ENCODE peak calls at places on chromosomes 2 and 18, in six cellular contexts. One of them, this sample, is unnamed.

GRCh38 chr2:70047406-70048033 is 39.8 kb upstream of the PCBP1 start:
- DNase-seq in K562: no peak
- DNase-seq in HepG2: no peak
- DNase-seq in HCT116: no peak
- DNase-seq in SK-N-SH: no peak
- DNase-seq in GM12878: no peak
- DNase-seq in this sample: no peak

GRCh38 chr2:227890495-227891079 is 19.2 kb downstream of the DAW1 start:
- DNase-seq in HCT116: peak; percentile 40
- DNase-seq in GM12878: peak; percentile 4
- DNase-seq in K562: peak; percentile 45
- DNase-seq in SK-N-SH: peak; percentile 32
- DNase-seq in HepG2: peak; percentile 53
- DNase-seq in this sample: peak; percentile 23

GRCh38 chr2:95353055-95353575 is 49.4 kb upstream of the FAHD2A start:
- DNase-seq in HepG2: no peak
- DNase-seq in SK-N-SH: no peak
- DNase-seq in GM12878: no peak
- DNase-seq in HCT116: no peak
- DNase-seq in K562: no peak
- DNase-seq in this sample: no peak

GRCh38 chr18:76795981-76796380 is 26.4 kb upstream of the ZNF236 start:
- DNase-seq in HepG2: no peak
- DNase-seq in HCT116: no peak
- DNase-seq in K562: no peak
- DNase-seq in GM12878: no peak
- DNase-seq in SK-N-SH: no peak
- DNase-seq in this sample: peak; percentile 25

GRCh38 chr2:240839152-240840143 is 19.4 kb upstream of the KIF1A start:
- DNase-seq in HepG2: no peak
- DNase-seq in SK-N-SH: no peak
- DNase-seq in K562: no peak
- DNase-seq in GM12878: no peak
- DNase-seq in HCT116: no peak
- DNase-seq in this sample: no peak

GRCh38 chr2:128714861-128715312 is 396.2 kb upstream of the HS6ST1 start:
- DNase-seq in HepG2: no peak
- DNase-seq in GM12878: no peak
- DNase-seq in K562: no peak
- DNase-seq in HCT116: no peak
- DNase-seq in SK-N-SH: no peak
- DNase-seq in this sample: no peak

GRCh38 chr2:64036343-64036742 is 17.1 kb upstream of the VPS54 start:
- DNase-seq in HepG2: no peak
- DNase-seq in GM12878: no peak
- DNase-seq in K562: no peak
- DNase-seq in SK-N-SH: no peak
- DNase-seq in HCT116: no peak
- DNase-seq in this sample: no peak

GRCh38 chr2:235144291-235144690 is 192.5 kb downstream of the SH3BP4 start:
- DNase-seq in SK-N-SH: no peak
- DNase-seq in HepG2: no peak
- DNase-seq in GM12878: no peak
- DNase-seq in HCT116: no peak
- DNase-seq in K562: no peak
- DNase-seq in this sample: no peak

GRCh38 chr2:95270541-95271081 is 3.6 kb upstream of the PROM2 start:
- DNase-seq in K562: no peak
- DNase-seq in HepG2: no peak
- DNase-seq in SK-N-SH: no peak
- DNase-seq in HCT116: no peak
- DNase-seq in GM12878: no peak
- DNase-seq in this sample: no peak

GRCh38 chr2:200405599-200406298 is 99.3 kb downstream of the SPATS2L start:
- DNase-seq in K562: peak; percentile 78
- DNase-seq in HCT116: peak; percentile 93
- DNase-seq in SK-N-SH: no peak
- DNase-seq in GM12878: no peak
- DNase-seq in HepG2: peak; percentile 99
- DNase-seq in this sample: no peak

DNA sequence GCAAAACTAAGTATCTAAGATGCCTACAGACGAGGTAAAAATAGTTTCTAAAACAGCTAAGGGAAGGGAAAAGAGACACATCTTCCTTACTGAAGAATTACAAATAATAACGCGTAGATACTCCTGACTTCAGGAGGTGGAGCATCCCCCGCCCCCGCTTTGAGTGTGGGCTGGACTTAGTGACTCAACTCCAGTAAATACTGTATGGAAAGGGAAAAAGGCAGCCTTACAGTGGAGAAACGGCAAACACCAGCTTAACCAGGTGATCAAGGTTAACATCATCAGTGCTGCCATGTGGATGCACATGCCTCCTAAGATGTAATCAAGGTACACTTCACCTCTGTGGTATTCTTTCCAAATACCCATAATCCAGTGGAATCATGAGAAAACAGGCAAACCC is 47.9 kb downstream of the HADHB start:
- DNase-seq in HepG2: peak; percentile 45
- DNase-seq in GM12878: no peak
- DNase-seq in K562: peak; percentile 55
- DNase-seq in SK-N-SH: no peak
- DNase-seq in HCT116: no peak
- DNase-seq in this sample: no peak
- TF ChIP-seq YY1 in HepG2: no peak
- TF ChIP-seq YY1 in GM12878: no peak
- TF ChIP-seq YY1 in K562: no peak
- TF ChIP-seq YY1 in SK-N-SH: no peak
- TF ChIP-seq YY1 in HCT116: no peak
- TF ChIP-seq YY1 in this sample: no peak

GRCh38 chr18:70287731-70288130 is 1.1 kb upstream of the SOCS6 start:
- DNase-seq in GM12878: no peak
- DNase-seq in HCT116: no peak
- DNase-seq in K562: no peak
- DNase-seq in SK-N-SH: no peak
- DNase-seq in HepG2: no peak
- DNase-seq in this sample: no peak

GRCh38 chr18:70290482-70291294 is 1.8 kb downstream of the SOCS6 start:
- DNase-seq in GM12878: no peak
- DNase-seq in SK-N-SH: no peak
- DNase-seq in K562: peak; percentile 38
- DNase-seq in HepG2: no peak
- DNase-seq in HCT116: no peak
- DNase-seq in this sample: no peak

GRCh38 chr18:70289351-70290330 is 796 bp downstream of the SOCS6 start:
- DNase-seq in HCT116: no peak
- DNase-seq in GM12878: no peak
- DNase-seq in HepG2: no peak
- DNase-seq in K562: peak; percentile 40
- DNase-seq in SK-N-SH: peak; percentile 85
- DNase-seq in this sample: no peak

GRCh38 chr18:70288851-70289328 is at the start of gene SOCS6:
- DNase-seq in SK-N-SH: peak; percentile 89
- DNase-seq in GM12878: no peak
- DNase-seq in HepG2: no peak
- DNase-seq in K562: peak; percentile 54
- DNase-seq in HCT116: no peak
- DNase-seq in this sample: peak; percentile 11

DNA sequence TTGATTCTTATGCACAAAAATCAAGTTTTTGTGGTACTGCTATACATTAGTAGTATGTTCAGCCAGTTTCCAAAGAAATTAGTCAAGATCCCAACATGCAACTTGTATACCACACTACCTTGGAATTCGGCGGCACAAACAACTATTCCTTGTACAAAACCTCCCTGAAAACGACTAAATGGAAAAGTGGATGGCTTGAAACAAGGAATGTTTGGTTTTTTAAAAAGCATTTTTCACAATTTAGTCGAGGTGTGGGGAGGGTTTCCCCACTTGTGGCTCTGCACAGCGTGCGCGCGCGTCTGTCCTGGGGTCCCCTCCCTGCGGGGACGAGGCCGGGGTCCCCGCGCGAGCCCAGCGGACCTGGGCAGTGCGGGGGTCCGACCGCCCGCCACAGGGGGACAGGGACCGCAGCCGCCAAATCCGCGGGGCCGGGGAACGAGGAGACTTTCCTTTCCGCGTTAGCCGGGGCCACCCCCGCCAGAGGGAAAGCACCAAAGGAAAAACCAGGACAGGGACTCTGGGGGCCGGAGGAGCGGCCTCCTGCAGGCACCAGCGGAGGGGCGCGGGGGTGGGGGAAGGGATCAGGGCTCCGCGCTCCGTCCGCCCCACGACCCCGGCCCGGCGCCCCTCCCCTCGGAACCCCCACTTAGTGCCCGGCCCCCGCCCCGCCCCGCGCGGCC is 534 bp upstream of the SOCS6 start:
- DNase-seq in HCT116: no peak
- DNase-seq in GM12878: no peak
- DNase-seq in K562: peak; percentile 22
- DNase-seq in HepG2: peak; percentile 35
- DNase-seq in SK-N-SH: no peak
- DNase-seq in this sample: no peak
- TF ChIP-seq YY1 in HCT116: no peak
- TF ChIP-seq YY1 in GM12878: no peak
- TF ChIP-seq YY1 in K562: peak; percentile 3
- TF ChIP-seq YY1 in HepG2: no peak
- TF ChIP-seq YY1 in SK-N-SH: no peak
- TF ChIP-seq YY1 in this sample: no peak

GRCh38 chr2:9565436-9566153 is 10.0 kb upstream of the ADAM17 start:
- DNase-seq in GM12878: no peak
- DNase-seq in HCT116: peak; percentile 80
- DNase-seq in K562: peak; percentile 26
- DNase-seq in HepG2: no peak
- DNase-seq in SK-N-SH: no peak
- DNase-seq in this sample: no peak
- TF ChIP-seq YY1 in GM12878: no peak
- TF ChIP-seq YY1 in HCT116: peak; percentile 42
- TF ChIP-seq YY1 in K562: no peak
- TF ChIP-seq YY1 in HepG2: no peak
- TF ChIP-seq YY1 in SK-N-SH: no peak
- TF ChIP-seq YY1 in this sample: no peak

GRCh38 chr2:192500550-192501200 is 305.9 kb upstream of the TMEFF2 start:
- DNase-seq in HCT116: peak; percentile 66
- DNase-seq in K562: no peak
- DNase-seq in HepG2: no peak
- DNase-seq in SK-N-SH: no peak
- DNase-seq in GM12878: peak; percentile 3
- DNase-seq in this sample: no peak
- TF ChIP-seq YY1 in HCT116: no peak
- TF ChIP-seq YY1 in K562: no peak
- TF ChIP-seq YY1 in HepG2: no peak
- TF ChIP-seq YY1 in SK-N-SH: no peak
- TF ChIP-seq YY1 in GM12878: no peak
- TF ChIP-seq YY1 in this sample: no peak

DNA sequence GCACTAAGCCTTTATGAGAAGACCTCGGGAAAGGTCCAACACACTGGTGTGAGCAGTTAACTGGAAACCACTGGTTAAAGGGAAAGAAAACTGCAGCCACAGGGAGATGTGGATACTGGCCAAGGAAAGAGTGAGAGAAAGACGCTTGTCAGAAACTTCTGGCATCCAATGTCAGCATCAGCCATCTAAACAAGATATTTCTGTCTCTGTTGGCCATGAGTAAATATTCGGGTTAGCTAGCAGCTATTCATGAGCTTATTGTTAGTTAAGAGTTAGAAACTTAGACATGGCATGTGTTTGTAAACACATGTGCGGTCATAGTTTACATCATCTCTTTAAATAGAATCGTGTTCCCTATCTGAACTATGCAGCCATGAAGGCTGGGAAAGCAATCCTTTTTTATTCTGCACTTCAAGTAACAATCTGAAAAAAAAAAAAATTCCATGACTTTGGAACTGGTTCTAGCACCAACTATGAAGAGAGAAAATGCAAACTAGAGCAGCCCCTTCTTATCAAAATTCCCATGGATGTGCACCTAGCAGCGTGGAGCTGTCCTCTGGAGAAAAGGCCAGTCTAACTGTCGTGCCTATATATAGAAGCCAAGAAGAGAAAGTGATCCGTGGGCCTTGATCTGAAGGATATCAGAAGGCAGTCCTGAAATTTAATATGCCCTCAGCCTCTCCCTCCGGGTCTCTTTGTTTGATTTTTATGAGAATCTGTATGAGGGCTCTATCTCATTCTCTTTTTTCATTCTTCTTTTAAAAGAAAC is 84.0 kb upstream of the RFX8 start:
- DNase-seq in HCT116: no peak
- DNase-seq in SK-N-SH: no peak
- DNase-seq in K562: no peak
- DNase-seq in HepG2: peak; percentile 77
- DNase-seq in GM12878: no peak
- DNase-seq in this sample: no peak
- TF ChIP-seq YY1 in HCT116: no peak
- TF ChIP-seq YY1 in SK-N-SH: no peak
- TF ChIP-seq YY1 in K562: no peak
- TF ChIP-seq YY1 in HepG2: no peak
- TF ChIP-seq YY1 in GM12878: no peak
- TF ChIP-seq YY1 in this sample: no peak

GRCh38 chr2:180728928-180729559 is 251.4 kb upstream of the UBE2E3 start:
- DNase-seq in HCT116: no peak
- DNase-seq in GM12878: no peak
- DNase-seq in HepG2: no peak
- DNase-seq in SK-N-SH: no peak
- DNase-seq in K562: no peak
- DNase-seq in this sample: no peak
- TF ChIP-seq YY1 in HCT116: no peak
- TF ChIP-seq YY1 in GM12878: no peak
- TF ChIP-seq YY1 in HepG2: no peak
- TF ChIP-seq YY1 in SK-N-SH: no peak
- TF ChIP-seq YY1 in K562: no peak
- TF ChIP-seq YY1 in this sample: no peak

GRCh38 chr2:66470199-66470598 is 35.3 kb downstream of the MEIS1 start:
- DNase-seq in SK-N-SH: no peak
- DNase-seq in HCT116: no peak
- DNase-seq in HepG2: no peak
- DNase-seq in GM12878: no peak
- DNase-seq in K562: no peak
- DNase-seq in this sample: no peak

GRCh38 chr2:66464930-66465637 is 30.2 kb downstream of the MEIS1 start:
- DNase-seq in GM12878: no peak
- DNase-seq in K562: peak; percentile 36
- DNase-seq in HCT116: no peak
- DNase-seq in SK-N-SH: no peak
- DNase-seq in HepG2: no peak
- DNase-seq in this sample: no peak

GRCh38 chr2:66472225-66472843 is 37.4 kb downstream of the MEIS1 start:
- DNase-seq in HepG2: no peak
- DNase-seq in SK-N-SH: no peak
- DNase-seq in HCT116: no peak
- DNase-seq in GM12878: no peak
- DNase-seq in K562: no peak
- DNase-seq in this sample: no peak

GRCh38 chr2:66466435-66466834 is 31.5 kb downstream of the MEIS1 start:
- DNase-seq in GM12878: no peak
- DNase-seq in HCT116: no peak
- DNase-seq in SK-N-SH: no peak
- DNase-seq in HepG2: no peak
- DNase-seq in K562: no peak
- DNase-seq in this sample: no peak

GRCh38 chr2:66469219-66469902 is 34.4 kb downstream of the MEIS1 start:
- DNase-seq in GM12878: no peak
- DNase-seq in SK-N-SH: no peak
- DNase-seq in K562: no peak
- DNase-seq in HepG2: no peak
- DNase-seq in HCT116: no peak
- DNase-seq in this sample: no peak
- TF ChIP-seq YY1 in GM12878: no peak
- TF ChIP-seq YY1 in SK-N-SH: no peak
- TF ChIP-seq YY1 in K562: no peak
- TF ChIP-seq YY1 in HepG2: no peak
- TF ChIP-seq YY1 in HCT116: no peak
- TF ChIP-seq YY1 in this sample: no peak

This sample was measured in NT2/D1.